ENCODE peak calls at places on chromosomes 16 and 17, in six cellular contexts. Q, K, G, O, P and I are unnamed samples.
A peak's percentile ranks its signal among the peaks of the same experiment; 100 is the strongest.

GRCh38 chr17:3762922-3763776 is 37.8 kb downstream of the ITGAE start:
- DNase-seq in Q (no peak), K (no peak), G (no peak), O (no peak), P (no peak), I (no peak)

GRCh38 chr16:53415504-53415903 is 18.8 kb upstream of the RBL2 start:
- DNase-seq in Q (no peak), K (no peak), G (no peak), O (no peak), P (no peak), I (no peak)

GRCh38 chr17:56099649-56100048 is 53.6 kb upstream of the ANKFN1 start:
- DNase-seq in Q (no peak), K (no peak), G (no peak), O (no peak), P (no peak), I (no peak)

GRCh38 chr16:1645914-1646525 is 32.1 kb upstream of the JPT2 start:
- DNase-seq in Q (no peak), K (no peak), G (no peak), O (no peak), P (no peak), I (no peak)

GRCh38 chr16:29674188-29674587 is 4.8 kb upstream of the QPRT start:
- DNase-seq in Q (no peak), K (no peak), G (no peak), O (no peak), P (no peak), I (no peak)

GRCh38 chr16:77951788-77952187 is 70.6 kb upstream of the CLEC3A start:
- DNase-seq in Q (no peak), K (no peak), G (no peak), O (peak; percentile 84), P (no peak), I (no peak)

GRCh38 chr16:65201446-65202010 is 79.7 kb upstream of the CDH11 start:
- DNase-seq in Q (no peak), K (no peak), G (no peak), O (peak; percentile 82), P (no peak), I (no peak)

GRCh38 chr16:85163278-85164112 is 51.2 kb upstream of the CIBAR2 start:
- DNase-seq in Q (no peak), K (no peak), G (no peak), O (no peak), P (no peak), I (no peak)

GRCh38 chr17:38617967-38618760 is 12.4 kb upstream of the SRCIN1 start:
- DNase-seq in Q (no peak), K (no peak), G (no peak), O (peak; percentile 72), P (no peak), I (no peak)

GRCh38 chr17:74287203-74287602 is 13.2 kb downstream of the DNAI2 start:
- DNase-seq in Q (no peak), K (no peak), G (no peak), O (no peak), P (no peak), I (no peak)

GRCh38 chr17:27824176-27824575 is 23.8 kb upstream of the NOS2 start:
- DNase-seq in Q (no peak), K (no peak), G (no peak), O (no peak), P (no peak), I (no peak)

GRCh38 chr17:72065556-72065955 is 55.3 kb upstream of the SOX9 start:
- DNase-seq in Q (no peak), K (no peak), G (no peak), O (no peak), P (no peak), I (no peak)

GRCh38 chr16:68806422-68806821 is 36.9 kb upstream of the TANGO6 start:
- DNase-seq in Q (no peak), K (no peak), G (no peak), O (no peak), P (no peak), I (no peak)

GRCh38 chr16:4511441-4512082 is 27.0 kb downstream of the CDIP1 start:
- DNase-seq in Q (no peak), K (peak; percentile 86), G (no peak), O (peak; percentile 85), P (no peak), I (peak; percentile 77)

GRCh38 chr16:81752225-81752875 is 26.7 kb upstream of the PLCG2 start:
- DNase-seq in Q (no peak), K (no peak), G (no peak), O (no peak), P (no peak), I (no peak)

GRCh38 chr17:72996791-72997190 is 95.7 kb downstream of the SLC39A11 start:
- DNase-seq in Q (no peak), K (peak; percentile 62), G (no peak), O (peak; percentile 65), P (no peak), I (no peak)

GRCh38 chr17:48052956-48053757 is 5.0 kb downstream of the NFE2L1 start:
- DNase-seq in Q (no peak), K (peak; percentile 34), G (no peak), O (peak; percentile 79), P (peak; percentile 86), I (no peak)

GRCh38 chr17:64264891-64265290 is 1.8 kb upstream of the TEX2 start:
- DNase-seq in Q (no peak), K (no peak), G (no peak), O (no peak), P (no peak), I (no peak)

GRCh38 chr16:3070608-3071111 is 5.2 kb downstream of the IL32 start:
- DNase-seq in Q (no peak), K (no peak), G (no peak), O (no peak), P (no peak), I (no peak)

GRCh38 chr17:3888343-3889171 is 4.3 kb downstream of the CAMKK1 start:
- DNase-seq in Q (no peak), K (peak; percentile 75), G (no peak), O (peak; percentile 92), P (no peak), I (peak; percentile 80)